ENCODE peak calls at places on chromosomes 11 and 22, in eight cellular contexts. One of them, this sample, is unnamed.

GRCh38 chr11:66195867-66196266 is 72.6 kb upstream of the RAB1B start:
- DNase-seq in transverse colon: no peak
- DNase-seq in H1: no peak
- DNase-seq in K562: no peak
- DNase-seq in astrocyte: no peak
- DNase-seq in A549: no peak
- DNase-seq in coronary artery: peak; percentile 22
- DNase-seq in PC-3: no peak
- DNase-seq in this sample: no peak

GRCh38 chr22:22752556-22753477 is 108.4 kb downstream of the GGTLC2 start:
- DNase-seq in H1: peak; percentile 38
- DNase-seq in transverse colon: no peak
- DNase-seq in coronary artery: peak; percentile 69
- DNase-seq in A549: no peak
- DNase-seq in PC-3: peak; percentile 4
- DNase-seq in K562: no peak
- DNase-seq in astrocyte: no peak
- DNase-seq in this sample: peak; percentile 10

GRCh38 chr11:8338138-8338537 is 74.5 kb upstream of the LMO1 start:
- DNase-seq in astrocyte: no peak
- DNase-seq in transverse colon: peak; percentile 61
- DNase-seq in A549: peak; percentile 40
- DNase-seq in PC-3: peak; percentile 46
- DNase-seq in coronary artery: no peak
- DNase-seq in K562: peak; percentile 60
- DNase-seq in H1: peak; percentile 92
- DNase-seq in this sample: no peak

GRCh38 chr22:38129021-38129420 is 18.5 kb upstream of the BAIAP2L2 start:
- DNase-seq in transverse colon: no peak
- DNase-seq in A549: no peak
- DNase-seq in K562: no peak
- DNase-seq in coronary artery: no peak
- DNase-seq in H1: no peak
- DNase-seq in astrocyte: no peak
- DNase-seq in PC-3: no peak
- DNase-seq in this sample: no peak

GRCh38 chr22:28922540-28923244 is 39.3 kb downstream of the ZNRF3 start:
- DNase-seq in A549: no peak
- DNase-seq in transverse colon: no peak
- DNase-seq in H1: no peak
- DNase-seq in K562: no peak
- DNase-seq in PC-3: no peak
- DNase-seq in coronary artery: no peak
- DNase-seq in astrocyte: no peak
- DNase-seq in this sample: no peak

GRCh38 chr11:6633422-6634408 is 14.5 kb upstream of the TPP1 start:
- DNase-seq in PC-3: no peak
- DNase-seq in H1: no peak
- DNase-seq in astrocyte: no peak
- DNase-seq in coronary artery: no peak
- DNase-seq in K562: no peak
- DNase-seq in transverse colon: no peak
- DNase-seq in A549: no peak
- DNase-seq in this sample: no peak

GRCh38 chr11:122852071-122852831 is 14.0 kb downstream of the CRTAM start:
- DNase-seq in astrocyte: peak; percentile 15
- DNase-seq in PC-3: peak; percentile 43
- DNase-seq in coronary artery: no peak
- DNase-seq in K562: no peak
- DNase-seq in A549: peak; percentile 9
- DNase-seq in transverse colon: no peak
- DNase-seq in H1: no peak
- DNase-seq in this sample: peak; percentile 42

GRCh38 chr11:57637626-57638004 is 12.1 kb downstream of the YPEL4 start:
- DNase-seq in K562: no peak
- DNase-seq in A549: no peak
- DNase-seq in coronary artery: no peak
- DNase-seq in transverse colon: no peak
- DNase-seq in H1: no peak
- DNase-seq in astrocyte: no peak
- DNase-seq in PC-3: no peak
- DNase-seq in this sample: no peak

GRCh38 chr11:13364388-13364787 is 86.8 kb downstream of the BMAL1 start:
- DNase-seq in astrocyte: peak; percentile 8
- DNase-seq in A549: no peak
- DNase-seq in coronary artery: no peak
- DNase-seq in PC-3: no peak
- DNase-seq in H1: no peak
- DNase-seq in transverse colon: no peak
- DNase-seq in K562: no peak
- DNase-seq in this sample: no peak

GRCh38 chr22:41217553-41218157 is 12.5 kb downstream of the L3MBTL2 start:
- DNase-seq in astrocyte: peak; percentile 57
- DNase-seq in coronary artery: no peak
- DNase-seq in A549: no peak
- DNase-seq in transverse colon: peak; percentile 56
- DNase-seq in PC-3: no peak
- DNase-seq in K562: peak; percentile 10
- DNase-seq in H1: peak; percentile 64
- DNase-seq in this sample: peak; percentile 97

GRCh38 chr22:37340331-37341262 is 58.3 kb downstream of the CYTH4 start:
- DNase-seq in PC-3: peak; percentile 0
- DNase-seq in transverse colon: no peak
- DNase-seq in A549: no peak
- DNase-seq in coronary artery: no peak
- DNase-seq in astrocyte: no peak
- DNase-seq in K562: no peak
- DNase-seq in H1: no peak
- DNase-seq in this sample: no peak

GRCh38 chr22:27588273-27588672 is 213.3 kb downstream of the MN1 start:
- DNase-seq in transverse colon: no peak
- DNase-seq in coronary artery: no peak
- DNase-seq in A549: no peak
- DNase-seq in K562: no peak
- DNase-seq in astrocyte: no peak
- DNase-seq in H1: no peak
- DNase-seq in PC-3: peak; percentile 55
- DNase-seq in this sample: no peak

GRCh38 chr11:68880851-68881250 is 22.8 kb downstream of the MRPL21 start:
- DNase-seq in H1: no peak
- DNase-seq in A549: no peak
- DNase-seq in coronary artery: no peak
- DNase-seq in transverse colon: no peak
- DNase-seq in K562: no peak
- DNase-seq in PC-3: no peak
- DNase-seq in astrocyte: no peak
- DNase-seq in this sample: no peak

GRCh38 chr11:107951105-107951504 is 22.9 kb downstream of the RAB39A start:
- DNase-seq in transverse colon: no peak
- DNase-seq in H1: no peak
- DNase-seq in K562: no peak
- DNase-seq in astrocyte: no peak
- DNase-seq in A549: no peak
- DNase-seq in PC-3: no peak
- DNase-seq in coronary artery: no peak
- DNase-seq in this sample: no peak

GRCh38 chr22:50302564-50302963 is 4.9 kb downstream of the PLXNB2 start:
- DNase-seq in transverse colon: no peak
- DNase-seq in A549: no peak
- DNase-seq in K562: no peak
- DNase-seq in coronary artery: no peak
- DNase-seq in astrocyte: no peak
- DNase-seq in H1: no peak
- DNase-seq in PC-3: no peak
- DNase-seq in this sample: no peak

GRCh38 chr22:50305393-50305657 is 2.1 kb downstream of the PLXNB2 start:
- DNase-seq in H1: no peak
- DNase-seq in coronary artery: no peak
- DNase-seq in K562: no peak
- DNase-seq in A549: no peak
- DNase-seq in astrocyte: no peak
- DNase-seq in PC-3: no peak
- DNase-seq in transverse colon: no peak
- DNase-seq in this sample: no peak

GRCh38 chr22:50304528-50305392 is 2.7 kb downstream of the PLXNB2 start:
- DNase-seq in A549: peak; percentile 45
- DNase-seq in astrocyte: peak; percentile 41
- DNase-seq in K562: peak; percentile 55
- DNase-seq in H1: no peak
- DNase-seq in transverse colon: peak; percentile 56
- DNase-seq in coronary artery: no peak
- DNase-seq in PC-3: peak; percentile 66
- DNase-seq in this sample: peak; percentile 17

GRCh38 chr22:50303515-50303847 is 4.0 kb downstream of the PLXNB2 start:
- DNase-seq in K562: no peak
- DNase-seq in coronary artery: no peak
- DNase-seq in transverse colon: no peak
- DNase-seq in PC-3: no peak
- DNase-seq in H1: no peak
- DNase-seq in astrocyte: no peak
- DNase-seq in A549: no peak
- DNase-seq in this sample: no peak

DNA sequence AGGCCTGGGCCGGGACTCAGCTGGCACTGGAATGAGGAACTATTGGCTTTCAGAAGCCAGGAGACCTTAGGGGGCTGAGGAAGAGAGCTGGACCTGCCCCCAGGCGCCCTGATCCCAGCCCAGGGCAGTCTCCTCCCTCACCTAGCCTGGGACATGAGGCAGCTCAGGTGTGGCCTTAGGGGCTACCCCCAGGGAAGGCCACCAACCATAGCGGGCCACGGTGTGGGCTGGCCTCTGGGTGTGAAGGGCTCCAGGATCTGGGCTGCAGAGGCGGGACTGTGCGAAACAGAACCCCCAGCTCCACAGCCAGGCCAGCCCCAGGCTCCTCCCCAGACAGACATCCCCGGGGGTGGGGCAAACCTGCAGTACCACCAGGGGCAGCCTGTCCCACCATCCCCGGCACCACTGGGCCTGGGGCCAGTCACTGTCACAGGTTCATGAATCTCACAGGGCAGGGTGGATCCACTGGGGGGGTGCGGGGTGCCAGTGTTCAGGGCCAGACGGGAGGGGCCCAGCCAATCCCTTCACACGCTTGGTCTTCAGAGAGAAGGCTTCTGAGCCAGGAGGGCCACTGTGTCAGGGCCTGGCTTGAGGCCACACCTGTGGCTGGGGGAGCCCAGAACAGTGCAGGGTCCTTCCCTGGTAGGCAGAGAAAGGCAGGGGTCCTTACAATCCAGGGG is 3.5 kb downstream of the PLXNB2 start:
- DNase-seq in astrocyte: no peak
- DNase-seq in PC-3: peak; percentile 50
- DNase-seq in transverse colon: peak; percentile 72
- DNase-seq in A549: peak; percentile 58
- DNase-seq in coronary artery: no peak
- DNase-seq in H1: peak; percentile 73
- DNase-seq in K562: no peak
- DNase-seq in this sample: no peak
- H3K27ac ChIP-seq in astrocyte: peak overlapping the region; percentile 50
- H3K27ac ChIP-seq in PC-3: peak overlapping the region; percentile 99
- H3K27ac ChIP-seq in transverse colon: peak overlapping the region; percentile 93
- H3K27ac ChIP-seq in A549: peak overlapping the region; percentile 100
- H3K27ac ChIP-seq in coronary artery: peak overlapping the region; percentile 98
- H3K27ac ChIP-seq in H1: no peak overlapping the region
- H3K27ac ChIP-seq in K562: peak overlapping the region; percentile 30
- H3K27ac ChIP-seq in this sample: peak overlapping the region; percentile 77

DNA sequence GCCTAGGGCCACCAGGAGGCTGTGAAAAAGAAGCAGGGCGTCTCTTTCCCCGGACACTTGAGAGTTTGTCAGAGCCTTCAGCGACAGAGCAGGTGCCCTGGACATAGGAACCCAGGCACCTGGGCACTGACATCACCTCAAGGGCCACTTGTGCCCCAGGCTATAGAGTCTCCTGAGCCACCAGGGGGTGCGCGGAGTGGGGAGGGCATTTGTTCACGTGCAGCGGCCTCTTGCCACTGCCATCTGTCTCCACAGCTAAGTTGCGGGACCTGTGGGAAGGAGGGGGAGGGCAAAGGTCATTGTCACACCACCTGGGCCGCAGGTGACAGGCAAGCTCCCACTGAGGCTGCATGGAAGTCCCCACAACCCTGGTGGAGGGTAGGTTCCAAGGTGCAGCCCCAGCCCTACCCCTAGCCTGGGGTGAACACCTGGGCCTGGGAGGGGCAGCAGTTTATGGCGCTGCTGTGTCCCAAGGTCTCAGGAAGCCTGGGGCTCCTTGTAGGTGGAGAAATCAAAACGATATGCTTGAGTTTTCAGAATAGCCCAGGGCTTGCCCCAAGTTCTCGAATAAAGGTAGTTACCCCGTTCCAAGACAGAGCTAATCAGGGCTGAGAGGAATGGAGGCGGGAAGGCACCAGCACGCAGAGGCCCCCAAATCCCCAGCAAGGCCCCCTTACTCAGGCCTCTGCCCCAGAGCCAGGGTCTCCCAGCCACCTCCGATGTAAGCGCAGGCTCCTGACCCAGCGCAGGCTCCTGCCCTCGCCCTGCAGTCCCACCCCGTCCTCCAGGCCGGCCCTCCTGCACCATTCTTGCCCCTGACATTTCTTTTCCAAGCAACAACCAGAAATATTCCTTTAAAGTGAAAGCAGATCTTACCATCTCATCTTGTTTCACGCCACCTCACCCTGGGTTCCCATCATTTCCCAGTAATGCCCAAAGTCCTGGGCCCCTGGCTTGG is 79.3 kb downstream of the PIWIL3 start:
- DNase-seq in PC-3: no peak
- DNase-seq in transverse colon: peak; percentile 48
- DNase-seq in A549: no peak
- DNase-seq in K562: no peak
- DNase-seq in coronary artery: no peak
- DNase-seq in H1: no peak
- DNase-seq in astrocyte: no peak
- DNase-seq in this sample: no peak
- H3K27ac ChIP-seq in PC-3: no peak overlapping the region
- H3K27ac ChIP-seq in transverse colon: no peak overlapping the region
- H3K27ac ChIP-seq in A549: no peak overlapping the region
- H3K27ac ChIP-seq in K562: no peak overlapping the region
- H3K27ac ChIP-seq in coronary artery: peak overlapping the region; percentile 38
- H3K27ac ChIP-seq in H1: no peak overlapping the region
- H3K27ac ChIP-seq in astrocyte: no peak overlapping the region
- H3K27ac ChIP-seq in this sample: no peak overlapping the region

DNA sequence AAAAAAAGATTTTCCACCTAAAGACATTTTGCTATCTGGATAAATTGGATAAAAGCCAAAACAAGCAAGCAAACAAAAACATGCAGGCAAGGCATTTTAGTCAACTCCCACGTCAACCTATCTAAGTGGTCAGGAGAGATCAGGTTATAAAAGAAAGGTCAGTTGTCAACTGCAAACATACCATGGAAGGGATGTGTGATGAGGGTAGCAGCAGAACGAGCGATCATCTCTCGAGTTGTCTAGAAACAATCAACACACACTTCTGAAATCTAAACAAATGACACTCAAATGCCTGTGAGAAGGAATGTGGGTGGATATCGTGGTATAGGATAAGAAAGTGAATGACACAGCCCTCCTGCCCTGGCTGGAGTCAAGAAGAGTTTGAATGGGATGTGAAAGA is 10.9 kb downstream of the MTCH2 start:
- DNase-seq in transverse colon: no peak
- DNase-seq in K562: no peak
- DNase-seq in A549: peak; percentile 29
- DNase-seq in astrocyte: no peak
- DNase-seq in H1: no peak
- DNase-seq in PC-3: no peak
- DNase-seq in coronary artery: no peak
- DNase-seq in this sample: no peak
- H3K27ac ChIP-seq in transverse colon: no peak overlapping the region
- H3K27ac ChIP-seq in K562: no peak overlapping the region
- H3K27ac ChIP-seq in A549: no peak overlapping the region
- H3K27ac ChIP-seq in astrocyte: no peak overlapping the region
- H3K27ac ChIP-seq in H1: no peak overlapping the region
- H3K27ac ChIP-seq in PC-3: no peak overlapping the region
- H3K27ac ChIP-seq in coronary artery: no peak overlapping the region
- H3K27ac ChIP-seq in this sample: no peak overlapping the region

GRCh38 chr11:38160433-38160832 is 1562.4 kb upstream of the RAG2 start:
- DNase-seq in coronary artery: no peak
- DNase-seq in A549: no peak
- DNase-seq in K562: no peak
- DNase-seq in PC-3: no peak
- DNase-seq in H1: no peak
- DNase-seq in transverse colon: no peak
- DNase-seq in astrocyte: no peak
- DNase-seq in this sample: peak; percentile 25
- H3K27ac ChIP-seq in coronary artery: no peak overlapping the region
- H3K27ac ChIP-seq in A549: no peak overlapping the region
- H3K27ac ChIP-seq in K562: no peak overlapping the region
- H3K27ac ChIP-seq in PC-3: no peak overlapping the region
- H3K27ac ChIP-seq in H1: no peak overlapping the region
- H3K27ac ChIP-seq in transverse colon: no peak overlapping the region
- H3K27ac ChIP-seq in astrocyte: no peak overlapping the region
- H3K27ac ChIP-seq in this sample: no peak overlapping the region